ENCODE peak calls at places on chromosomes 5 and 9, in eight cellular contexts. Q, V, U, Y, H, L, S and K are unnamed samples.

GRCh38 chr9:33719581-33720374 is 75.6 kb upstream of the PRSS3 start:
- DNase-seq in V (peak), U (no peak), Y (no peak), S (no peak), H (no peak), L (peak), Q (peak), K (no peak)

GRCh38 chr5:160833806-160834205 is 18.2 kb downstream of the ATP10B start:
- DNase-seq in U (no peak), Q (no peak), H (no peak), L (no peak), Y (no peak), V (no peak), S (no peak), K (no peak)

GRCh38 chr9:110578896-110579752 is at the start of gene SVEP1:
- DNase-seq in Y (peak), U (peak), V (peak), Q (peak), H (peak), S (no peak), L (no peak), K (no peak)

GRCh38 chr9:110130211-110130610 is 77.7 kb downstream of the C9orf152 start:
- DNase-seq in Q (no peak), S (no peak), V (no peak), H (no peak), Y (no peak), U (no peak), L (no peak), K (no peak)

GRCh38 chr9:109101810-109102209 is 17.9 kb downstream of the TMEM245 start:
- DNase-seq in U (no peak), L (peak), S (no peak), H (no peak), V (no peak), Q (no peak), Y (no peak), K (no peak)

GRCh38 chr5:172045315-172045632 is 38.8 kb upstream of the FBXW11 start:
- DNase-seq in L (no peak), Y (no peak), S (no peak), U (no peak), V (no peak), Q (no peak), H (no peak), K (no peak)

GRCh38 chr9:128169492-128169891 is 9.4 kb downstream of the BBLN start:
- DNase-seq in H (no peak), Q (no peak), V (no peak), L (no peak), Y (peak), U (no peak), S (no peak), K (no peak)

GRCh38 chr5:139896718-139897117 is 101.1 kb downstream of the PSD2 start:
- DNase-seq in Q (no peak), H (no peak), Y (no peak), V (no peak), U (no peak), S (no peak), L (no peak), K (no peak)

GRCh38 chr5:37859805-37860204 is 20.0 kb upstream of the GDNF start:
- DNase-seq in L (no peak), U (no peak), H (no peak), V (no peak), S (no peak), Y (no peak), Q (no peak), K (no peak)

GRCh38 chr5:135391123-135391868 is 7.7 kb downstream of the MACROH2A1 start:
- DNase-seq in H (no peak), Q (no peak), L (no peak), Y (no peak), V (no peak), U (no peak), S (no peak), K (no peak)

DNA sequence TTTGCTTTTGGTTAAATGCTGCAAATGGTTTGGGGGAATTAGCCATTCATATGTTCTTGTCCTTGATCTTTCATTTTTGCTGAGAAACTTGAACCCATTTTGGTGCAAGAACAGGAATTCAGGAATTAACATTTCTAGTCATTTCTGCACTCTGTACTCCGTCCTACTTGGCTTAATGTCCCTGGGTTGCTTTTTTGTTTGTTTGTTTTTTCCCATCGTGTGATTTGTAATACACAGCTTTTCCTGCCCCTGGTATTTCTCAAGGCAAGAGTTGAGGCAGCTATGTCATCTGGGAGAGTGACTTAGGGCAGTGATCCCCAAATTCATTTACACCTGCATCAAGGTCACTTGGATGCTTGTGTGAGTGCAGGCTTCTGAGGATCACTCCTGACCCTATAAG is 71.3 kb downstream of the IQGAP2 start:
- DNase-seq in H (no peak), L (no peak), Q (no peak), U (no peak), V (no peak), S (no peak), Y (no peak), K (no peak)
- H3K27ac ChIP-seq in H (no peak), L (no peak), Q (no peak), U (no peak), V (no peak), S (no peak), Y (no peak), K (no peak)

GRCh38 chr5:60507687-60508086 is 192.3 kb downstream of the DEPDC1B start:
- DNase-seq in Y (no peak), V (no peak), H (no peak), U (no peak), Q (no peak), S (no peak), L (no peak), K (no peak)
- H3K27ac ChIP-seq in Y (no peak), V (no peak), H (no peak), U (no peak), Q (no peak), S (no peak), L (no peak), K (no peak)

DNA sequence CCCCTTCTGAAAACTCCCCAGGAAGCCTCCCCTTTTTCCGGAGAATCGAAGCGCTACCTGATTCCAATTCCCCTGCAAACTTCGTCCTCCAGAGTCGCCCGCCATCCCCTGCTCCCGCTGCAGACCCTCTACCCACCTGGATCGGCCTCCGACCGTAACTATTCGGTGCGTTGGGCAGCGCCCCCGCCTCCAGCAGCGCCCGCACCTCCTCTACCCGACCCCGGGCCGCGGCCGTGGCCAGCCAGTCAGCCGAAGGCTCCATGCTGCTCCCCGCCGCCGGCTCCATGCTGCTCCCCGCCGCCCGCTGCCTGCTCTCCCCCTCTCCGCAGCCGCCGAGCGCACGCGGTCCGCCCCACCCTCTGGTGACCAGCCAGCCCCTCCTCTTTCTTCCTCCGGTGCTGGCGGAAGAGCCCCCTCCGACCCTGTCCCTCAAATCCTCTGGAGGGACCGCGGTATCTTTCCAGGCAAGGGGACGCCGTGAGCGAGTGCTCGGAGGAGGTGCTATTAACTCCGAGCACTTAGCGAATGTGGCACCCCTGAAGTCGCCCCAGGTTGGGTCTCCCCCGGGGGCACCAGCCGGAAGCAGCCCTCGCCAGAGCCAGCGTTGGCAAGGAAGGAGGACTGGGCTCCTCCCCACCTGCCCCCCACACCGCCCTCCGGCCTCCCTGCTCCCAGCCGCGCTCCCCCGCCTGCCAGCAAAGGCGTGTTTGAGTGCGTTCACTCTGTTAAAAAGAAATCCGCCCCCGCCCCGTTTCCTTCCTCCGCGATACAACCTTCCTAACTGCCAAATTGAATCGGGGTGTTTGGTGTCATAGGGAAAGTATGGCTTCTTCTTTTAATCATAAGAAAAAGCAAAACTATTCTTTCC is 19.4 kb downstream of the CDKN2A start:
- DNase-seq in V (no peak), Y (peak), Q (peak), H (no peak), U (no peak), L (no peak), S (no peak), K (no peak)
- H3K27ac ChIP-seq in V (no peak), Y (no peak), Q (no peak), H (no peak), U (no peak), L (no peak), S (no peak), K (no peak)

GRCh38 chr5:150034677-150035076 is 34.1 kb downstream of the HMGXB3 start:
- DNase-seq in U (no peak), Y (no peak), S (no peak), H (no peak), L (no peak), Q (no peak), V (no peak), K (no peak)
- H3K27ac ChIP-seq in U (no peak), Y (no peak), S (no peak), H (no peak), L (no peak), Q (no peak), V (no peak), K (no peak)

GRCh38 chr5:67774153-67774552 is 441.4 kb upstream of the PIK3R1 start:
- DNase-seq in U (no peak), H (no peak), Y (no peak), Q (no peak), V (no peak), L (no peak), S (no peak), K (no peak)
- H3K27ac ChIP-seq in U (no peak), H (peak), Y (no peak), Q (no peak), V (peak), L (no peak), S (peak), K (no peak)

GRCh38 chr9:122258886-122259415 is 5.7 kb downstream of the RBM18 start:
- DNase-seq in Q (no peak), U (no peak), S (no peak), Y (no peak), L (no peak), V (no peak), H (no peak), K (no peak)

GRCh38 chr9:122264360-122265264 is at the start of the genes MRRF and RBM18:
- DNase-seq in S (peak), L (peak), H (peak), Y (peak), Q (peak), V (peak), U (peak), K (peak)

GRCh38 chr9:122262073-122262472 is 2.6 kb downstream of the RBM18 start:
- DNase-seq in Y (no peak), S (no peak), L (no peak), Q (no peak), U (no peak), V (no peak), H (no peak), K (no peak)

GRCh38 chr9:122263699-122264349 is 816 bp downstream of the RBM18 start:
- DNase-seq in V (no peak), S (no peak), Y (no peak), L (peak), H (no peak), U (no peak), Q (no peak), K (no peak)

DNA sequence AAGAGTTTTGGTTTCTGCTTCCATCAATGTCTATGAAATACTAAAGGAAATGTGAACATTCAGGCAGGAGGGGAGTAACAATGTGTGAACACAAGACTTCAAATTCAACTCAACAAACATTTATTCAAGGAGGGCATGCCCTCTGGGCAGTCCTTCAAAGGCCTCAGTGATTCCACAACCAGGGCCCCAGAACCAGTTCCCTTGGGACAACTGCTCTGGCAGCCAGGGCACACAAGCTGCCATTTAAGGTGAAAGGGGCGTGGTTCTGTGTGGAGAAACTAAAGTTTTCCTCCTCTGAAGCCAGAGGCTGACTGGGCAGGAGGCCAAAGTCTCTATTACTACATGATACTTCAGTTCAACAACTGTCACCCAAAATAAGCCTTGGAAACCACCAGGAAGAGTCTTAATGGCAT is 3.2 kb downstream of the RBM18 start:
- DNase-seq in U (peak), S (peak), L (peak), Q (no peak), V (peak), H (peak), Y (peak), K (peak)
- H3K27ac ChIP-seq in U (no peak), S (peak), L (peak), Q (no peak), V (peak), H (peak), Y (no peak), K (no peak)

DNA sequence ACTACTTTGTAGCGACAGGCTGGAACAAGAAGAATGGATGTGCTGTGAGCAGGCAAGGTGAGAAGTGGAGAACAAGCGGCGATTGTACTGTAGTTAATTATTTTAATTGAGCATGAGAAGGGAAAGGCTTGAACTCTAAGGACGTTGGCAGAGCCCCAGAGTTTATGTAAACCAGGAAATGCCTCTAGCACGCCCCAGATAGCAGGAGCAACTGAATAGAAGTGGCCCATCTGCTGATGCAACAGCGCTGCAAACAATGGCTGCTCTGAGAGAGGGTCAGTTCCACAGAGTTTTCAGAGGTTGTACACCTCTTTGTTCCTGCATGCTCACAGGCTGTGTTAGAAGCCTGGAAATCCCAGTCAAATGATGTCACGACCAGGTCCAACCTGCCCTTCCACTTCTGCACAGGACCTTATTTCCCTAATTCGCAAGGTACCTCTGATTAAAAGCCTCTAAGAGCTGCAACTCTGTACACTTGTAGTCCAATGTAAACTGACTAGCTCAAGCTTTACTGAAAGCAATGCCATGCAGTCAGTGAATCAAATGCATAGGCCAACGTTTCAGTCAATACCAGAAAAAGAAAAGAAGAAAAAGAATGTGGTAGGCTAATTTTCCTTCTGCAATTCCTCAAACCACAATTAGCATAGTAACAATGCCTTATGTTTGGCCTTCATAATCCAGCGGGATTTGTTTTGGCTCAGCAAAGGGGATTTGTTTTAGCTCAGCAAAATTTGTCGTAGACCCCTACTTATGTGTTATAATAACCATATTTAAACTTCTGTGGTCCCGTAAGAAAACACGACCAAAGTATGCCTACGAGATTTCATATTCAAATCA is 119.6 kb upstream of the RETREG1 start:
- DNase-seq in Y (peak), H (no peak), S (peak), Q (no peak), V (no peak), U (no peak), L (peak), K (peak)
- H3K27ac ChIP-seq in Y (peak), H (no peak), S (peak), Q (peak), V (no peak), U (no peak), L (peak), K (peak)

GRCh38 chr9:37474438-37474837 is 9.2 kb upstream of the ZBTB5 start:
- DNase-seq in S (no peak), V (no peak), H (no peak), Y (no peak), U (no peak), L (no peak), Q (no peak), K (no peak)
- H3K27ac ChIP-seq in S (no peak), V (no peak), H (no peak), Y (no peak), U (no peak), L (no peak), Q (no peak), K (no peak)

DNA sequence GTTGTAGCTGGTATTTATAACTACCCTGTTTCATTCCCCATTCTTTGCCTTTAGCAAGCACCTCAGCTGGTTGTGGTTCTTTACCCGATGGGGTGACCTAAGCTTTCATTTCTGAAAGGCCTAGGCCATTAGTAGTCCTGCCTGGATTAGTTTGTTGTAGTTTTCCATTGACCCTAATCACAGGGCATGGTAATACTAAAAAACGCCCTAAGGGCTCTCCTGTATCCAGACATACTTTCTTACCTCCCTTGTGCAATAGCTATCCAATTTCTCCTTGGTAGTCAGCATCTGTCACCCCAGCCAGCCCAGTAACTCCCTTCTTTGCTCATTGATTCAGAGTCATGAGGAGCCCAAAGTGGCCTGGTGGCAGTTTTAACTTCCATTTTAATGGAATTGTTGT is 24.0 kb downstream of the TMOD1 start:
- DNase-seq in Q (no peak), V (no peak), H (no peak), S (no peak), L (peak), U (peak), Y (no peak), K (no peak)
- H3K27ac ChIP-seq in Q (no peak), V (no peak), H (no peak), S (peak), L (peak), U (no peak), Y (no peak), K (no peak)

GRCh38 chr9:96875460-96876142 is 21.3 kb upstream of the ZNF782 start:
- DNase-seq in L (peak), V (peak), H (peak), S (no peak), U (no peak), Y (peak), Q (peak), K (peak)
- H3K27ac ChIP-seq in L (peak), V (no peak), H (no peak), S (peak), U (no peak), Y (peak), Q (no peak), K (peak)